ENCODE peak calls at places on chromosomes 4 and X, in five cellular contexts. R is DMS79, W is ecto neural progenitor cell, J is HEK293T, D is OCI-M1. G is an unnamed sample.
A peak's percentile ranks its signal among the peaks of the same experiment; 100 is the strongest.

GRCh38 chrX:7420712-7421111 is 272.8 kb upstream of the PUDP start:
- DNase-seq in R (no peak), W (no peak), J (no peak), D (no peak), G (no peak)

GRCh38 chr4:186192068-186192751 is 843 bp downstream of the CYP4V2 start:
- DNase-seq in R (no peak), W (peak; percentile 60), J (peak; percentile 19), D (peak; percentile 79), G (peak; percentile 56)

GRCh38 chrX:107691024-107691448 is 62.7 kb downstream of the PRPS1 start:
- DNase-seq in R (no peak), W (no peak), J (no peak), D (peak; percentile 81), G (peak; percentile 1)

GRCh38 chrX:24398766-24399165 is 38.3 kb downstream of the SUPT20HL1 start:
- DNase-seq in R (no peak), W (no peak), J (no peak), D (no peak), G (no peak)

GRCh38 chr4:39635023-39635422 is 3.6 kb downstream of the SMIM14 start:
- DNase-seq in R (no peak), W (no peak), J (no peak), D (no peak), G (no peak)

GRCh38 chr4:118037955-118038354 is 3.7 kb downstream of the NDST3 start:
- DNase-seq in R (no peak), W (no peak), J (no peak), D (no peak), G (no peak)

GRCh38 chr4:126851391-126851790 is 781.4 kb upstream of the INTU start:
- DNase-seq in R (no peak), W (no peak), J (no peak), D (no peak), G (no peak)

GRCh38 chrX:101507372-101507771 is 22.1 kb downstream of the ARMCX4 start:
- DNase-seq in R (no peak), W (no peak), J (no peak), D (no peak), G (no peak)

GRCh38 chrX:128781506-128781905 is 729.3 kb upstream of the ACTRT1 start:
- DNase-seq in R (no peak), W (peak; percentile 49), J (peak; percentile 55), D (peak; percentile 42), G (peak; percentile 22)

GRCh38 chr4:151968643-151969042 is 207.8 kb upstream of the GATB start:
- DNase-seq in R (no peak), W (no peak), J (no peak), D (no peak), G (no peak)

GRCh38 chrX:45400380-45400779 is 199.7 kb upstream of the DIPK2B start:
- DNase-seq in R (no peak), W (no peak), J (no peak), D (no peak), G (no peak)

GRCh38 chr4:140078366-140078765 is 75.6 kb downstream of the MAML3 start:
- DNase-seq in R (peak; percentile 27), W (peak; percentile 61), J (peak; percentile 55), D (peak; percentile 34), G (no peak)

GRCh38 chr4:40194602-40195161 is 2.1 kb upstream of the RHOH start:
- DNase-seq in R (no peak), W (no peak), J (no peak), D (no peak), G (no peak)

GRCh38 chrX:23737413-23737812 is 5.7 kb downstream of the ACOT9 start:
- DNase-seq in R (no peak), W (no peak), J (no peak), D (no peak), G (no peak)

GRCh38 chr4:155967098-155967497 is 13.4 kb upstream of the CTSO start:
- DNase-seq in R (no peak), W (no peak), J (no peak), D (no peak), G (no peak)

GRCh38 chrX:150324035-150324728 is 38.9 kb upstream of the MAMLD1 start:
- DNase-seq in R (no peak), W (no peak), J (peak; percentile 46), D (no peak), G (no peak)

GRCh38 chr4:4866833-4867744 is 7.6 kb downstream of the MSX1 start:
- DNase-seq in R (no peak), W (peak; percentile 90), J (no peak), D (no peak), G (no peak)

GRCh38 chrX:38055170-38055847 is 49.0 kb downstream of the SYTL5 start:
- DNase-seq in R (no peak), W (no peak), J (no peak), D (no peak), G (no peak)

GRCh38 chrX:12360991-12361598 is 222.8 kb downstream of the FRMPD4 start:
- DNase-seq in R (no peak), W (no peak), J (no peak), D (no peak), G (no peak)

GRCh38 chr4:54909964-54910363 is 215.4 kb downstream of the KDR start:
- DNase-seq in R (no peak), W (no peak), J (no peak), D (no peak), G (peak; percentile 42)